ENCODE peak calls at places on chromosomes 3 and 15, in six cellular contexts. G is NCI-H774, N is sciatic nerve, A is esophagus muscularis mucosa, P is nephron progenitor cell, Z is left ventricle myocardium inferior. U is an unnamed sample.
A peak's percentile ranks its signal among the peaks of the same experiment; 100 is the strongest.

GRCh38 chr3:98350082-98350481 is 3.6 kb upstream of the OR5K4 start:
- DNase-seq in G (no peak), N (no peak), A (no peak), P (no peak), Z (no peak), U (no peak)

GRCh38 chr3:35081902-35082301 is 557.4 kb upstream of the ARPP21 start:
- DNase-seq in G (no peak), N (no peak), A (no peak), P (no peak), Z (no peak), U (no peak)

GRCh38 chr15:66701422-66702034 is 508 bp upstream of the SMAD6 start:
- DNase-seq in G (no peak), N (peak; percentile 77), A (no peak), P (no peak), Z (peak; percentile 58), U (no peak)

GRCh38 chr3:186406669-186407635 is 44.9 kb upstream of the DGKG start:
- DNase-seq in G (no peak), N (no peak), A (no peak), P (no peak), Z (peak; percentile 70), U (no peak)

GRCh38 chr3:184379375-184380209 is at the start of gene CHRD:
- DNase-seq in G (no peak), N (peak; percentile 76), A (no peak), P (peak; percentile 51), Z (peak; percentile 58), U (no peak)

GRCh38 chr3:46925585-46925934 is 48.0 kb downstream of the PTH1R start:
- DNase-seq in G (no peak), N (no peak), A (no peak), P (no peak), Z (peak; percentile 83), U (no peak)

GRCh38 chr3:31321620-31322019 is 211.1 kb upstream of the STT3B start:
- DNase-seq in G (no peak), N (no peak), A (no peak), P (no peak), Z (no peak), U (no peak)

GRCh38 chr3:31102196-31102879 is 207.9 kb upstream of the GADL1 start:
- DNase-seq in G (no peak), N (no peak), A (peak; percentile 5), P (no peak), Z (no peak), U (no peak)

GRCh38 chr3:108189477-108189876 is 32.7 kb downstream of the IFT57 start:
- DNase-seq in G (no peak), N (no peak), A (no peak), P (no peak), Z (no peak), U (no peak)

GRCh38 chr15:67892559-67893377 is 52.9 kb upstream of the RNU6-1 start:
- DNase-seq in G (no peak), N (no peak), A (peak; percentile 75), P (no peak), Z (no peak), U (no peak)

GRCh38 chr3:8997151-8997550 is 33.9 kb upstream of the RAD18 start:
- DNase-seq in G (no peak), N (no peak), A (no peak), P (no peak), Z (no peak), U (no peak)

GRCh38 chr3:145015243-145015642 is 1043.6 kb downstream of the DIPK2A start:
- DNase-seq in G (no peak), N (no peak), A (no peak), P (no peak), Z (no peak), U (no peak)

GRCh38 chr15:39920510-39921273 is 626 bp upstream of the GPR176 start:
- DNase-seq in G (peak; percentile 77), N (peak; percentile 89), A (no peak), P (peak; percentile 88), Z (peak; percentile 79), U (no peak)

GRCh38 chr3:127419641-127420354 is 132.0 kb upstream of the PRR20G start:
- DNase-seq in G (no peak), N (no peak), A (peak; percentile 90), P (no peak), Z (no peak), U (no peak)

GRCh38 chr3:32340039-32340438 is 51.6 kb upstream of the CMTM7 start:
- DNase-seq in G (no peak), N (no peak), A (no peak), P (peak; percentile 28), Z (no peak), U (peak; percentile 34)

GRCh38 chr3:129476586-129476985 is 36.6 kb downstream of the IFT122 start:
- DNase-seq in G (no peak), N (no peak), A (no peak), P (no peak), Z (no peak), U (no peak)

GRCh38 chr3:37768107-37768809 is 93.4 kb upstream of the CTDSPL start:
- DNase-seq in G (no peak), N (no peak), A (no peak), P (peak; percentile 41), Z (no peak), U (peak; percentile 17)

U was measured in DMS153.